ENCODE peak calls at places on chromosomes 11 and 22, in four cellular contexts. One of them, this sample, is unnamed.
A peak's percentile ranks its signal among the peaks of the same experiment; 100 is the strongest.

GRCh38 chr11:4862447-4863236 is 13.6 kb upstream of the OR51S1 start:
- DNase-seq in H1: peak; percentile 15
- DNase-seq in GM12878: no peak
- DNase-seq in K562: no peak
- DNase-seq in this sample: no peak

GRCh38 chr11:40328890-40329617 is 1130.4 kb downstream of the LRRC4C start:
- DNase-seq in K562: no peak
- DNase-seq in GM12878: no peak
- DNase-seq in H1: no peak
- DNase-seq in this sample: peak; percentile 8

GRCh38 chr11:96341237-96342130 is 1.5 kb downstream of the MAML2 start:
- DNase-seq in H1: no peak
- DNase-seq in GM12878: no peak
- DNase-seq in K562: peak; percentile 75
- DNase-seq in this sample: peak; percentile 47

GRCh38 chr22:25148149-25148691 is 51.4 kb upstream of the CRYBB3 start:
- DNase-seq in H1: no peak
- DNase-seq in K562: peak; percentile 9
- DNase-seq in GM12878: no peak
- DNase-seq in this sample: no peak

GRCh38 chr11:100929377-100929776 is 200.2 kb downstream of the PGR start:
- DNase-seq in H1: no peak
- DNase-seq in GM12878: no peak
- DNase-seq in K562: no peak
- DNase-seq in this sample: no peak

GRCh38 chr11:103483996-103484395 is 374.8 kb downstream of the DYNC2H1 start:
- DNase-seq in K562: no peak
- DNase-seq in H1: no peak
- DNase-seq in GM12878: no peak
- DNase-seq in this sample: no peak

GRCh38 chr11:78961938-78962701 is 387.5 kb upstream of the NARS2 start:
- DNase-seq in K562: peak; percentile 48
- DNase-seq in GM12878: no peak
- DNase-seq in H1: no peak
- DNase-seq in this sample: peak; percentile 94

GRCh38 chr11:116387623-116388022 is 385.2 kb downstream of the BUD13 start:
- DNase-seq in GM12878: no peak
- DNase-seq in K562: no peak
- DNase-seq in H1: no peak
- DNase-seq in this sample: no peak

GRCh38 chr11:79939111-79939510 is 498.3 kb upstream of the TENM4 start:
- DNase-seq in K562: no peak
- DNase-seq in GM12878: no peak
- DNase-seq in H1: no peak
- DNase-seq in this sample: no peak

GRCh38 chr11:59777104-59777503 is 21.9 kb downstream of the STX3 start:
- DNase-seq in K562: no peak
- DNase-seq in H1: no peak
- DNase-seq in GM12878: no peak
- DNase-seq in this sample: no peak

GRCh38 chr11:112132737-112133136 is 31.2 kb downstream of the IL18 start:
- DNase-seq in GM12878: no peak
- DNase-seq in H1: no peak
- DNase-seq in K562: no peak
- DNase-seq in this sample: no peak

GRCh38 chr11:12286606-12287005 is 90.8 kb upstream of the PARVA start:
- DNase-seq in K562: no peak
- DNase-seq in GM12878: no peak
- DNase-seq in H1: no peak
- DNase-seq in this sample: no peak

GRCh38 chr11:22976146-22976545 is 115.9 kb upstream of the CCDC179 start:
- DNase-seq in K562: no peak
- DNase-seq in H1: no peak
- DNase-seq in GM12878: no peak
- DNase-seq in this sample: no peak

GRCh38 chr11:24196733-24197132 is 300.1 kb upstream of the LUZP2 start:
- DNase-seq in K562: no peak
- DNase-seq in H1: no peak
- DNase-seq in GM12878: no peak
- DNase-seq in this sample: no peak

GRCh38 chr11:30583505-30584280 is 2.5 kb downstream of the MPPED2 start:
- DNase-seq in K562: no peak
- DNase-seq in H1: no peak
- DNase-seq in GM12878: no peak
- DNase-seq in this sample: peak; percentile 32

GRCh38 chr22:32043391-32043790 is 330 bp downstream of the SLC5A1 start:
- DNase-seq in GM12878: no peak
- DNase-seq in H1: no peak
- DNase-seq in K562: no peak
- DNase-seq in this sample: no peak

GRCh38 chr22:32048069-32048468 is 5.0 kb downstream of the SLC5A1 start:
- DNase-seq in K562: no peak
- DNase-seq in GM12878: no peak
- DNase-seq in H1: no peak
- DNase-seq in this sample: no peak

GRCh38 chr22:32044477-32044876 is 1.4 kb downstream of the SLC5A1 start:
- DNase-seq in GM12878: no peak
- DNase-seq in H1: no peak
- DNase-seq in K562: no peak
- DNase-seq in this sample: no peak

GRCh38 chr22:32042924-32043323 is at the start of gene SLC5A1:
- DNase-seq in H1: no peak
- DNase-seq in GM12878: no peak
- DNase-seq in K562: no peak
- DNase-seq in this sample: no peak

GRCh38 chr22:32044913-32045312 is 1.9 kb downstream of the SLC5A1 start:
- DNase-seq in H1: no peak
- DNase-seq in GM12878: no peak
- DNase-seq in K562: no peak
- DNase-seq in this sample: peak; percentile 43
- H3K27me3 ChIP-seq in H1: no peaks in the 10 kb centered on the region
- H3K27me3 ChIP-seq in GM12878: peaks cover 10% of the 10 kb centered on the region
- H3K27me3 ChIP-seq in K562: peaks cover 8% of the 10 kb centered on the region
- H3K27me3 ChIP-seq in this sample: peaks cover 8% of the 10 kb centered on the region

DNA sequence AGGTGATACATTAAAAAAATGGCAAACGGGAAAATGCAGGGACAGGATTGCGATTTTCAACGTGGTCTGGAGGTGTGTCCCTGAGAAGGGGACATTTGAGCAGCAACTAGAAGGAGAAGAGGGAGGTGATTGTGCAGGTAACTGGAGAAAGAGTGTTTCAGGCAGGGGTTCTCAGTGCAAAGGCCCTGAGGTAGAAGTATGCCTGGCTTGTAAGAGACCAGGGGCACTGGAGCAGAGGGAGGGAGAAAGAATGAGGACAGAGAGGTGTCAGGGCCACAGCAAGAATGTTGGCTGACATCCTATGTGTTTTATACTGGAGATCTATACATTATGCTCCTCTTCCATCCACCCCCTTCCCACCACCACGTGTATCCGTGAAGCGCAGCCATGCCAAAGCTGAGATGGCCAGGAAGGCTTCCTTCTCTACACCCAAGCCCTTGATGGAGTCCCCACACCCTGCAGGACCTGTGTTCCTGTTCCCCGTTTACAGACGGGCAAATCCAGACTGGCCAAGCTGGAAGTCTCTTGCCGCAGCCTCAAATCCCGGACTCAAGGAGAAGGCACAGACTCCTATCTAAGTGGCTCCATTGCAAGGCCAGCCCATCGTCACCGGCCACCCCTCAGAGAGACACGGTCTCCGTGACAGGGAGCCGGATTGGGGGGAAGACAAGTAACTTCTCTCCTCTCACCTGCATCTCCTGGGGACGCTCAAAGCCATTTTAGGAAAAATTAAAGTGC is 416.1 kb downstream of the MN1 start:
- DNase-seq in GM12878: no peak
- DNase-seq in K562: no peak
- DNase-seq in H1: no peak
- DNase-seq in this sample: no peak
- TF ChIP-seq RFX5 in GM12878: no peak
- TF ChIP-seq RFX5 in K562: no peak
- TF ChIP-seq RFX5 in H1: no peak
- TF ChIP-seq RFX5 in this sample: no peak

GRCh38 chr22:26892401-26893033 is 235.1 kb downstream of the MIAT start:
- DNase-seq in GM12878: no peak
- DNase-seq in H1: no peak
- DNase-seq in K562: no peak
- DNase-seq in this sample: no peak
- TF ChIP-seq NRF1 in GM12878: no peak
- TF ChIP-seq NRF1 in H1: no peak
- TF ChIP-seq NRF1 in K562: no peak
- TF ChIP-seq NRF1 in this sample: no peak

GRCh38 chr11:70139785-70140410 is 61.8 kb downstream of the ANO1 start:
- DNase-seq in H1: no peak
- DNase-seq in K562: no peak
- DNase-seq in GM12878: no peak
- DNase-seq in this sample: no peak
- H3K27me3 ChIP-seq in H1: peaks cover 8% of the 10 kb centered on the region
- H3K27me3 ChIP-seq in K562: peaks cover 85% of the 10 kb centered on the region
- H3K27me3 ChIP-seq in GM12878: peaks cover 7% of the 10 kb centered on the region
- H3K27me3 ChIP-seq in this sample: no peaks in the 10 kb centered on the region

DNA sequence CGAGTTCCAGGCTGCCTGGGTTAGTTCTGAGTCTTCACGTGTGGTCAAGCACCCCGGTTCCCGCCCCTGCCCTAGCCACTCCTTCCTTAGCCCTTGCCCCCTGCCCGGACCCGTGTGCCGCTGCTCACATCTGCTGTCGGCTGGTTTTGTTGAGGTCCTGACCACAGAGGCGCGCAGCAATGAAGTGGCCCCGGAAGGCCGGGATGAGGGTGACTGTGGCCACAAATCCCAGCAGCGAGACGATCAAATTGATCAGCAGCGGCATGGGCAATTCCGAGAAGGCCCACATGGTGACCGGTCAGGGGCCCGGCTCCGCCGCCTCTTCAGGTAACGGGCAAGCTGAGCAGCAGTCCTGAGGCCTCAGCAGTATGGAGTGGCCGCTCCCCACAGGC is 290 bp downstream of the DPAGT1 start:
- DNase-seq in H1: no peak
- DNase-seq in GM12878: no peak
- DNase-seq in K562: peak; percentile 49
- DNase-seq in this sample: peak; percentile 47
- TF ChIP-seq RFX5 in H1: no peak
- TF ChIP-seq RFX5 in GM12878: no peak
- TF ChIP-seq RFX5 in K562: no peak
- TF ChIP-seq RFX5 in this sample: no peak

DNA sequence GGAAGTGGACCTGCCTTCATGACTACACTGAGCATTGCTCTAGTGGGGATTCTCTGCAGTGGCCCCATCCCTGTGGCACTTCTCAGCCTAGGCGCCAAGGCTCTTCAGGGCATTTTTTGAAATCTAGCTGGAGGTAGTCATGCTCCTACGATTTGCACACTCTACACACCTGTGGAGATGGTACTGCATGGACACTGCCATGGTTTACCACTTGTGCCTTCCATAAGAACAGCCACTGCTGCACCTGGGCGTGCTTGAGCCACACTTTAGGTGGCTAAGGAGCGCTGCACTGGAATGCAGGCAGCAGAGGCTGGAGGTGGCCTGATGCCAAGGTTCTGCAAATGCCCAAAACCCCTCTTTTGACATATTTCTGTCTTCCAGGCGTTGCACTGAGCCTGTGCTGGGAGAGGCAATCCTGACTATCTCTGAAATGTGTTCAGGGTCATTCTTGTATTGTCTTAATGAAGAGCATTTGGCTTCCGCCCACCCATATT is 24.3 kb downstream of the IZUMO1R start:
- DNase-seq in K562: no peak
- DNase-seq in H1: no peak
- DNase-seq in GM12878: no peak
- DNase-seq in this sample: no peak
- TF ChIP-seq NRF1 in K562: no peak
- TF ChIP-seq NRF1 in H1: no peak
- TF ChIP-seq NRF1 in GM12878: no peak
- TF ChIP-seq NRF1 in this sample: no peak

GRCh38 chr22:28952857-28953256 is 69.5 kb downstream of the ZNRF3 start:
- DNase-seq in GM12878: no peak
- DNase-seq in H1: no peak
- DNase-seq in K562: no peak
- DNase-seq in this sample: no peak
- H3K27me3 ChIP-seq in GM12878: no peaks in the 10 kb centered on the region
- H3K27me3 ChIP-seq in H1: no peaks in the 10 kb centered on the region
- H3K27me3 ChIP-seq in K562: no peaks in the 10 kb centered on the region
- H3K27me3 ChIP-seq in this sample: no peaks in the 10 kb centered on the region

GRCh38 chr22:26785942-26786341 is 128.6 kb downstream of the MIAT start:
- DNase-seq in K562: no peak
- DNase-seq in GM12878: peak; percentile 11
- DNase-seq in H1: no peak
- DNase-seq in this sample: no peak
- TF ChIP-seq RFX5 in K562: no peak
- TF ChIP-seq RFX5 in GM12878: no peak
- TF ChIP-seq RFX5 in H1: no peak
- TF ChIP-seq RFX5 in this sample: no peak

GRCh38 chr11:75896843-75897419 is 81.9 kb downstream of the UVRAG start:
- DNase-seq in K562: peak; percentile 22
- DNase-seq in GM12878: no peak
- DNase-seq in H1: no peak
- DNase-seq in this sample: peak; percentile 44
- TF ChIP-seq NRF1 in K562: no peak
- TF ChIP-seq NRF1 in GM12878: no peak
- TF ChIP-seq NRF1 in H1: no peak
- TF ChIP-seq NRF1 in this sample: no peak

GRCh38 chr11:94958118-94958517 is 15.2 kb downstream of the CWC15 start:
- DNase-seq in GM12878: no peak
- DNase-seq in H1: no peak
- DNase-seq in K562: no peak
- DNase-seq in this sample: no peak
- H3K27me3 ChIP-seq in GM12878: no peaks in the 10 kb centered on the region
- H3K27me3 ChIP-seq in H1: no peaks in the 10 kb centered on the region
- H3K27me3 ChIP-seq in K562: no peaks in the 10 kb centered on the region
- H3K27me3 ChIP-seq in this sample: no peaks in the 10 kb centered on the region